ENCODE peak calls at places on chromosomes 13 and 19, in eight cellular contexts. N is IMR-90, R is AG04450, K is breast epithelium, G is brain microvascular endothelial cell, B is left ventricle myocardium inferior, F is uterus, Y is sigmoid colon. D is an unnamed sample.

GRCh38 chr19:50702870-50703829 is 16.5 kb downstream of the SHANK1 start:
- DNase-seq in K (no peak), F (no peak), N (peak; percentile 50), Y (no peak), B (no peak), G (no peak), R (no peak), D (no peak)

GRCh38 chr13:26749285-26749684 is 11.3 kb downstream of the GPR12 start:
- DNase-seq in G (no peak), R (no peak), B (no peak), K (no peak), N (no peak), Y (no peak), F (no peak), D (no peak)

GRCh38 chr19:31256601-31256990 is 92.6 kb downstream of the TSHZ3 start:
- DNase-seq in N (no peak), K (no peak), R (no peak), B (no peak), F (no peak), G (no peak), Y (no peak), D (no peak)

GRCh38 chr13:32340917-32341316 is 25.6 kb downstream of the BRCA2 start:
- DNase-seq in K (no peak), N (no peak), Y (no peak), G (no peak), R (no peak), F (no peak), B (no peak), D (no peak)

GRCh38 chr19:42270346-42271044 is 1.4 kb downstream of the CIC start:
- DNase-seq in R (no peak), B (no peak), Y (peak; percentile 92), K (no peak), G (peak; percentile 70), F (peak; percentile 60), N (no peak), D (peak; percentile 63)

GRCh38 chr13:94162289-94162688 is 317.2 kb downstream of the DCT start:
- DNase-seq in B (peak; percentile 30), G (no peak), F (no peak), N (no peak), R (no peak), K (no peak), Y (no peak), D (no peak)

GRCh38 chr13:110106726-110107125 is 200.2 kb downstream of the COL4A1 start:
- DNase-seq in B (peak; percentile 75), K (no peak), N (no peak), Y (peak; percentile 94), F (peak; percentile 56), G (no peak), R (no peak), D (peak; percentile 29)

GRCh38 chr13:85236431-85236830 is 562.8 kb downstream of the SLITRK6 start:
- DNase-seq in Y (no peak), F (no peak), N (peak; percentile 54), K (no peak), G (peak; percentile 48), B (no peak), R (no peak), D (no peak)

GRCh38 chr13:109256866-109257760 is 529.3 kb downstream of the IRS2 start:
- DNase-seq in N (peak; percentile 97), K (no peak), G (peak; percentile 96), R (peak; percentile 91), B (no peak), F (no peak), Y (no peak), D (no peak)

GRCh38 chr19:18568367-18568766 is 3.3 kb upstream of the UBA52 start:
- DNase-seq in N (no peak), G (no peak), Y (no peak), K (no peak), B (no peak), F (no peak), R (no peak), D (no peak)

GRCh38 chr13:51849145-51850101 is 4.4 kb upstream of the TMEM272 start:
- DNase-seq in F (no peak), G (peak; percentile 16), Y (no peak), R (no peak), K (no peak), N (peak; percentile 30), B (peak; percentile 35), D (no peak)

GRCh38 chr19:8731428-8732169 is 10.2 kb downstream of the OR2Z1 start:
- DNase-seq in K (no peak), Y (no peak), F (no peak), B (no peak), R (no peak), G (no peak), N (no peak), D (no peak)

DNA sequence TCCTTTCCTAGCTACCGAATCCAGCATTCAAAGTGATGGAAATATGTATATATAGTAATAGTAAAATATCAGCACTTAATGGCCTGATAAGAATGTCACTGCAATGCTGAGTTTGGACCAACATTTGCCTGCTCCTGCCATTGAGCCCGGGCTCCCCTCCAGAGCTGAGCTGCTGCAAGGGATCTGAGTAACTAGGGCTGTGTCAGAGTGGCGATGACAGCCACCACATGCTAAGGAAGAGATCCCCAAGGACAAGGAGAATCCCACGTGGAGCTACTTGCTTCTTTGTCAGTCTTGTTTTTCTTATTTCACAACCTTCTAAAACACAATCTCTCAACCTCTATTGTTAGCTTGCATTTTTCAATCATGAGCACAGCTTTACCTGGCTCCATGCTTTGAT is 19.5 kb upstream of the ALOX5AP start:
- DNase-seq in K (no peak), N (no peak), G (no peak), Y (no peak), B (peak; percentile 76), F (no peak), R (no peak), D (no peak)
- H3K27me3 ChIP-seq in K (no peaks in the 10 kb centered on the region), N (no peaks in the 10 kb centered on the region), G (no peaks in the 10 kb centered on the region), Y (no peaks in the 10 kb centered on the region), B (no peaks in the 10 kb centered on the region), F (no peaks in the 10 kb centered on the region), R (no peaks in the 10 kb centered on the region), D (no peaks in the 10 kb centered on the region)

DNA sequence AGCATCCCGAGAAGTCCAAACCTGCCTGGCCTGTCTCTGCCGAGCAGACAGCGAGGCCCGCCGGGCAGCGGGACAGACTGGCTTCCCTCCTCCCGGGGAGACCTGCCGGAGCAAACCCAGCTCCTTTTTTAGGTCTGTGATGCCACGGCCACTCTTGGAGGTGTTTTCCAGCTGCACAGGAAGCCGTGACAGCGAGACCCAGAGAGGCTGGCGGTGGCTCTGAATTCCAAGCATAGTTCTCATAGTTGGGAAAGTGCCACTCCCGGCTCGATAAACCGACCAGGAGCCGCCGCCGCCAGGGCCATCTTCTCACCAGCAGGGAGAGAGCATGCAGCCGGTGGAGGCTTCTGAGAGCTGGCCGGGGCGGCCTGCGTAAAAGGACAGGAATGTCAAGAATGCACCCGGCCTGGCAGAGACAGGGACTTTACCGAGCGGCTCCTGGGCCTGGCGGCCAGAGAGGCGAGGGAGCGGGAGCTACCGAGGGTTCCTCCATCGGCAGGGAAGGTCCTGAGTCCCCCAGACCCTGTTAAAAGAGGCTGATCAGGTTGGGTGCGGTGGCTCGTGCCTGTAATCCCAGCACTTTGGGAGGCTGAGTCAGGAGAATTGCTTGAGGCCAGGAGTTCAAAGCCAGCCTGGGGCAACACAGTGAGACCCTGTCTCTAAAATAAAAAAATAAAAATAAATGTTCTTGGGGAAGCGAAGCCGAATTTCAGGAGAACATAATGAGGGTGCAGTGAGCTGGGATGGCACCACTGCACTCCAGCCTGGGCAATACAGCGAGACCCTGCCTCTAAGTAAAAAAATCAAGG is 64.9 kb downstream of the GADD45B start:
- DNase-seq in Y (peak; percentile 98), N (peak; percentile 97), R (peak; percentile 95), K (peak; percentile 97), B (peak; percentile 93), G (peak; percentile 97), F (peak; percentile 86), D (peak; percentile 82)
- TF ChIP-seq CTCF in Y (no peak), N (peak; percentile 34), R (peak; percentile 42), K (peak; percentile 80), B (peak; percentile 62), G (peak; percentile 55), F (peak; percentile 32), D (peak; percentile 50)

DNA sequence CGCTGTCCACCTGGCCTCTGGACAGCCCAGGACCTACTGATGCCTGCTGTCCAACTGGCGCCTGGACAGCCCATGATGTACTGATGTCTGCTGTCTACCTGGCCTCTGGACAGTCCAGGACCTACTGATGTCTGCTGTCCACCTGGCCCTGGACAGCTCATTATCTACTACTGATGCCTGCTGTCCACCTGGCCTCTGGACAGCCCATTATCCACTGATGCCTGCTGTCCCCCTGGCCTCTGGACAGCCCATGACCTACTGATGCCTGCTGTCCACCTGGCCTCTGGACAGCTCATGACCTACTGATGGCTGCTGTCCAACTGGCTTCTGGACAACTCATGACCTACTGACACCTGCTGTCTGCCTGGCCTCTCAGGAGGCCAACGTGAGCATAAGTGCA is 208.1 kb downstream of the TEX29 start:
- DNase-seq in F (no peak), K (no peak), N (no peak), Y (no peak), G (no peak), B (no peak), R (no peak), D (no peak)
- H3K27me3 ChIP-seq in F (no peaks in the 10 kb centered on the region), K (peaks cover 17% of the 10 kb centered on the region), N (no peaks in the 10 kb centered on the region), Y (peaks cover 6% of the 10 kb centered on the region), G (no peaks in the 10 kb centered on the region), B (peaks cover 69% of the 10 kb centered on the region), R (no peaks in the 10 kb centered on the region), D (peaks cover 35% of the 10 kb centered on the region)

GRCh38 chr19:1132625-1133383 is 29.0 kb downstream of the GPX4 start:
- DNase-seq in B (no peak), R (no peak), F (no peak), K (no peak), N (no peak), Y (no peak), G (no peak), D (peak; percentile 47)

GRCh38 chr19:1131718-1132552 is 28.1 kb downstream of the GPX4 start:
- DNase-seq in G (peak; percentile 70), F (peak; percentile 84), B (peak; percentile 86), R (peak; percentile 43), N (peak; percentile 88), K (peak; percentile 85), Y (peak; percentile 91), D (peak; percentile 93)

GRCh38 chr19:1129535-1129934 is 25.7 kb downstream of the GPX4 start:
- DNase-seq in Y (no peak), F (no peak), G (no peak), R (no peak), B (no peak), N (no peak), K (no peak), D (no peak)

GRCh38 chr19:1133471-1133929 is 29.7 kb downstream of the GPX4 start:
- DNase-seq in N (no peak), Y (no peak), R (no peak), G (no peak), F (no peak), K (no peak), B (no peak), D (peak; percentile 79)

DNA sequence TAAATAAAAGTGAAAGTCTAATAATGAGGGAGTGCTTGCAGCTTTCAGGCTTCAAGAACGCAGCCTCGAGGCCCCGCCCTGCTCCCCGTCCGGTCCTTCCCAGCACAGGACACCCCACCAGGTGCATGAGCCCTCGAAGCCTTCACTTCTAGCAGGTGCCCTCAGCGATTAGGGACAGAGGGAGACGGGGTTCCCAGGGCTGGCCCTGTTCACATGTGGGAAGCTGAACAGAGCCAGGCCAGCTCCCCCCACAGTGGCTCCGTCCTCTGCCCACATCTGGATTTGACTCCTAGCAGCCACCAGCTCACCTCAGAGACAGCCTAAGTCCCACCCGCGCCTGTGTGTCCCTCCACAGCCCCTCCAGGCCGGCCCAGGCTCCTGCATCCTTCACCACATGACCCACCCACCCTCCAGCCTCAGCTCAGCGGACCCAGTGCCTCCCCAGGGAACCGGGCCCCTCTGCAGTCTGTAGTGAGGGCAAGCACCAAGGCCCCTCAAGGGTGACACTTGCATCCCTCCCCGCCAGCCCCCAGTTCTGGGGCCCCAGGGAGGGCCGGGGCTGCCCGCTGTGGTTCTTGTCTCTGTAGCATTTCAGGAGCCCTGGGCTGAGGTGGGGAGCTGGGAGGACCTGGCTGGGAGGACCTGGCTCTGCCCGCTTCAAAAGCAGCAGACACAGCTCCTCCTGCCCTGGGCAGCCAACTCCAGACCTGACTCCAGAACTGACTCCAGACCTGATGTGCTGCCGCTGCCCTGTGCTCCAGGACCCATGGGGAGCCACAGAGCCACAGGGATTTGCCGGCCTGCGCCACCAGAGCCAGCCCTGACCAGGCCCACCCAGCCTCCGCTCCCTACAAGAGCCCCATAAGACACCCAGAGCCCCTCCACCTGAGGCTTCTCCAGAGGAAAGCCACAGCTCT is 27.3 kb downstream of the GPX4 start:
- DNase-seq in F (no peak), G (no peak), R (no peak), B (no peak), Y (no peak), N (no peak), K (no peak), D (peak; percentile 70)
- TF ChIP-seq CTCF in F (no peak), G (no peak), R (no peak), B (no peak), Y (no peak), N (no peak), K (no peak), D (no peak)